ENCODE peak calls at places on chromosomes 1 and 21, in four cellular contexts. P is cardiac muscle cell, K is HCT116, N is iPS DF 6.9. R is an unnamed sample. For H3K9me3 and H3K4me1, the result is how much of the 10 kb centered on the place peaks cover.

GRCh38 chr1:172351347-172351746 is 69.1 kb upstream of the C1orf105 start:
- DNase-seq in N (no peak), P (peak), K (no peak), R (no peak)

GRCh38 chr1:245946905-245947304 is 560.2 kb downstream of the SMYD3 start:
- DNase-seq in P (peak), N (no peak), K (no peak), R (no peak)

GRCh38 chr1:154344977-154345837 is 19.9 kb downstream of the ATP8B2 start:
- DNase-seq in N (no peak), K (no peak), P (peak), R (no peak)

GRCh38 chr21:41601573-41602371 is 93.8 kb upstream of the TMPRSS2 start:
- DNase-seq in N (no peak), K (no peak), P (peak), R (peak)

GRCh38 chr1:201074018-201074417 is 38.2 kb downstream of the CACNA1S start:
- DNase-seq in N (no peak), K (no peak), P (no peak), R (no peak)

GRCh38 chr1:209808059-209808494 is 2.1 kb upstream of the IRF6 start:
- DNase-seq in N (no peak), K (no peak), P (peak), R (peak)

GRCh38 chr1:156970017-156970416 is 49.6 kb downstream of the LRRC71 start:
- DNase-seq in N (no peak), P (peak), K (no peak), R (no peak)

GRCh38 chr1:211703812-211704566 is 28.6 kb upstream of the NEK2 start:
- DNase-seq in K (no peak), P (no peak), N (no peak), R (no peak)

GRCh38 chr1:12447301-12447700 is 170.7 kb downstream of the DHRS3 start:
- DNase-seq in N (no peak), P (peak), K (no peak), R (peak)

GRCh38 chr1:169236143-169236542 is 129.7 kb downstream of the ATP1B1 start:
- DNase-seq in K (no peak), N (no peak), P (peak), R (no peak)

GRCh38 chr1:23526329-23527041 is 4.5 kb downstream of the E2F2 start:
- DNase-seq in P (no peak), N (no peak), K (no peak), R (no peak)

GRCh38 chr1:23525558-23526174 is 5.4 kb downstream of the E2F2 start:
- DNase-seq in K (no peak), N (no peak), P (no peak), R (no peak)

GRCh38 chr1:23524163-23524562 is 6.9 kb downstream of the E2F2 start:
- DNase-seq in N (no peak), P (no peak), K (no peak), R (no peak)

GRCh38 chr1:23522244-23523013 is 8.6 kb downstream of the E2F2 start:
- DNase-seq in P (peak), K (no peak), N (no peak), R (no peak)

GRCh38 chr1:23524716-23525401 is 6.2 kb downstream of the E2F2 start:
- DNase-seq in N (no peak), K (no peak), P (no peak), R (no peak)
- H3K4me3 ChIP-seq in N (no peak), K (no peak), P (no peak), R (no peak)

DNA sequence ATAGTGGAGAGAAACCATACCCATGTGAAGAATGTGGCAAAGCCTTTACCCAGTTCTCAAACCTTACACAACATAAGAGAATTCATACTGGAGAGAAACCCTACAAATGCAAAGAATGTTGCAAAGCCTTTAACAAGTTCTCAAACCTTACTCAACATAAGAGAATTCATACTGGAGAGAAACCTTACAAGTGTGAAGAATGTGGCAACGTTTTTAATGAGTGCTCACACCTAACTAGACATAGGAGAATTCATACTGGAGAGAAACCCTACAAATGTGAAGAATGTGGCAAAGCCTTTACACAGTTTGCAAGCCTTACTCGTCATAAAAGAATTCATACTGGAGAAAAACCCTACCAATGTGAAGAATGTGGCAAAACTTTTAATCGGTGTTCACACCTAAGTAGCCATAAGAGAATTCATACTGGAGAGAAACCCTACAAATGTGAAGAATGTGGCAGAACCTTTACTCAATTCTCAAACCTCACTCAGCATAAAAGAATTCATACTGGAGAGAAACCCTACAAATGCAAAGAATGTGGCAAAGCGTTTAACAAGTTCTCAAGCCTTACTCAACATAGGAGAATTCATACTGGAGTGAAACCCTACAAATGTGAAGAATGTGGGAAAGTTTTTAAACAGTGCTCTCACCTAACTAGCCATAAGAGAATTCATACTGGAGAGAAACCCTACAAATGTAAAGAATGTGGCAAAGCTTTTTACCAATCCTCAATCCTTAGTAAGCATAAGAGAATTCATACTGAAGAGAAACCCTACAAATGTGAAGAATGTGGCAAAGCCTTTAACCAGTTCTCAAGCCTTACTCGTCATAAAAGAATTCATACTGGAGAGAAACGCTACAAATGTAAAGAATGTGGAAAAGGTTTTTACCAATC is 80.0 kb downstream of the JMJD4 start:
- DNase-seq in K (no peak), P (no peak), N (no peak), R (peak)
- H3K9me3 ChIP-seq in K (half or more), P (under half), N (under half), R (under half)

GRCh38 chr1:26856181-26856580 is 6.8 kb upstream of the SFN start:
- DNase-seq in P (no peak), K (no peak), N (no peak), R (no peak)

GRCh38 chr1:26853156-26853555 is 9.8 kb upstream of the SFN start:
- DNase-seq in N (no peak), K (peak), P (peak), R (peak)

GRCh38 chr1:26855636-26856035 is 7.3 kb upstream of the SFN start:
- DNase-seq in P (no peak), N (no peak), K (no peak), R (no peak)

GRCh38 chr1:26853600-26853999 is 9.3 kb upstream of the SFN start:
- DNase-seq in P (no peak), K (no peak), N (no peak), R (no peak)

GRCh38 chr1:26854953-26855352 is 8.0 kb upstream of the SFN start:
- DNase-seq in P (no peak), K (no peak), N (no peak), R (no peak)
- H3K4me1 ChIP-seq in P (under half), K (under half), N (under half), R (under half)

DNA sequence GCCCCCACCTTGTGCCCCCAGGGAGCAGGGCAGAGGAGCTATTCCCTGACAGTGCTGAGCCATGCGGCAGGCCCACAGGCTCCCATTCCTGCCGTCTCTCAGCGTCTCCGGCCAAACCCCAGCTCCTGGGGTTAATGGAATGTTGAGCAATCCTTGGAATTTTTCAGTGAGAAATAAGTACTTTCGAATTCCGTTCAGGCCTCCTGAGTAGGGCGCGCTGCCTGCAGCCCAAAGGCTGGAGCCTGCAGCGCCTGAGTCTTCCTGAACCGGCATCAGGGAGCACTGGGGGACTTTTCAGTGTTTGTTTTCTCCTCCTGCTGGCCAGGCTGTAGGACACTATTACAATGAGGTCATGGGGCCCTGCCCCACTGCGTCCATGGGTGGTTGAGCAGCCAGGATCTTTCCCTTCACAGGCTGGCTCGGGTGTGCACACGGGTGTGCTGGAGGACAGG is 33.3 kb upstream of the CSF1 start:
- DNase-seq in N (peak), K (no peak), P (peak), R (peak)
- H3K4me3 ChIP-seq in N (no peak), K (no peak), P (no peak), R (no peak)

GRCh38 chr1:234745844-234746797 is 136.1 kb upstream of the IRF2BP2 start:
- DNase-seq in K (no peak), P (peak), N (no peak), R (no peak)

GRCh38 chr1:234746798-234747196 is 136.8 kb upstream of the IRF2BP2 start:
- DNase-seq in N (no peak), K (peak), P (no peak), R (no peak)

GRCh38 chr1:234748713-234749112 is 138.7 kb upstream of the IRF2BP2 start:
- DNase-seq in K (no peak), P (no peak), N (no peak), R (no peak)

GRCh38 chr1:234748066-234748465 is 138.1 kb upstream of the IRF2BP2 start:
- DNase-seq in P (no peak), N (no peak), K (no peak), R (no peak)

DNA sequence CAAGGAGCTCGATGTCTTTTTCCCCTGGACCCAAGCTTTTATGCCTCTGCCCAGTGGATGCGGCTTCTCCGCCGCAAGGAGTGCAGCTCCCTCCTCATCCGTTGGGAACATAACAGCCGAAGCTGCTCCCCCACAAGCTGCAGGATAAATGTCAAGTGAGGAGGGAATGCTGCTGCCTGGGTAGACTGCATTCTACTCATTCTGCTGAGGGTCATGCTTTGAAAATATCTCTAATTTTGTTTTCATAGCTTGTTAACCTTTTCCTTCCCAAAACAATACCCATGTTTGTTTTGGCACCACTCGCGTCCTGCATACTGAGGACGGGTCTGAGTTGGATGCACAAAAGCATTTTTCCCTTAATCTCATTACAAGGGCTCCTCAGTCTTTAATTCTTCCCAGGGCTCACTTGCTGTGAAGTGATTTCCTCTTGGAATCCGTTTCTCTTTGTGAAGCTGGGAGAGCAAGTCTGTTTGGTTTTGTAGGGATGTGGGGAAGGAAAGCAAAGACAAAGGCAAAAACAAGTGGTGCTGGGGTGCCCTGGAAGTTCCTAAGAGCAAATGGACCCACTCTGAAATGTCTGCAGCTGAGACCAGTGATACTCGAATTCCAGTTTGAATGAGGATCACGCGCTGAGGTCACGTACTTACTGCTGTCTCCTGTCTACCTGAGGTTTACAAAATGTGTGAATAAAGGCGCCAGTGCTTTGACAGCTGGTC is 134.0 kb upstream of the IRF2BP2 start:
- DNase-seq in N (no peak), K (no peak), P (peak), R (peak)
- H3K9me3 ChIP-seq in N (under half), K (under half), P (under half), R (under half)

GRCh38 chr1:44719318-44719717 is 11.7 kb downstream of the RNU5D-1 start:
- DNase-seq in N (no peak), P (no peak), K (no peak), R (no peak)
- H3K4me1 ChIP-seq in N (under half), P (under half), K (under half), R (under half)

DNA sequence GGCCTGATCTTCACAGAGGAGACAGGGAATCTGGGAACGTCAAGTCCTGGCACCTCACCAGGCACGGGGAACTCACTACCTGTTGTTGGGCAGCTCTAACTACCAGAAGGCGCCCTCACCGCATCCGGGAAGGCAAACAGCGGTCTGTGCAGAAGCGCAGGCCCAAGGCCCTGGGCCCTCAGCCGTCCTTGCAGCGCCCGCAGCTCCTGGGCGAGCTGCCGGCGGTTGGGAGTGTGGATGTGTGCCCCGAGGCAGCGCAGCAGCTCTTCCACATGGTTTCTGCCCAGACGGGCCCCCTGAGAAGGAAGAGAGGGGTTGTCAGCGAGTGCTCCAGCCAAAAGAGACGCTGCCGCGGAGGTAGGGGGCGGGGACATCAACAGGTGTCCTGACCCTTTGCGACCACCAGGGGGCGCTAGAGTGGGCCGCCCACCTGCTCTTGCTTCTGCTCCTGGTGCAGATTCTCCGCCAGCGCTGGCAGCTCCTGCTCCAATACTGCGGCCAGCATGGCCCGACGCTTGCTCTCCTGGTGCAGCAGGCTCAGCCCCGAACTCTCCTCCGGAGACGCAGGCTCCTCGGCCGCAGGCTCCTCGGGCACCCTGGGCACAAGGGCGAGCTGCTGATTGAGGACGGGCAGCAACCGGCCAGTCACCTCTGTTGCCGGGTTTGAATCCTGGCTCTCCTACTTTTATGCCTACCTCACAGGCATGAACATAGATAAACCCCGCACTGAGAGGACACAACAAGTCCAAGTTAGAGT is 9.3 kb downstream of the MAP3K6 start:
- DNase-seq in K (no peak), N (no peak), P (peak), R (peak)
- H3K4me3 ChIP-seq in K (no peak), N (no peak), P (no peak), R (no peak)

GRCh38 chr1:232737917-232738316 is 67.3 kb upstream of the MAP10 start:
- DNase-seq in P (no peak), K (no peak), N (no peak), R (no peak)
- H3K9me3 ChIP-seq in P (under half), K (under half), N (under half), R (under half)

GRCh38 chr1:24286246-24287010 is 32.7 kb upstream of the GRHL3 start:
- DNase-seq in P (no peak), K (no peak), N (peak), R (no peak)
- H3K4me1 ChIP-seq in P (under half), K (under half), N (under half), R (under half)

R was measured in SJSA1.